ENCODE peak calls at places on chromosomes 5 and 9, in ten cellular contexts. T is IMR-90; Z is neuronal stem cell; P is CD4-positive, alpha-beta memory T cell; D is adrenal gland; K is AG04450; Q is OCI-LY7; M is breast epithelium; E is aorta; J is CD4-positive, alpha-beta T cell. G is an unnamed sample.

GRCh38 chr9:99035313-99035712 is 69.6 kb upstream of the TGFBR1 start:
- DNase-seq in D (no peak), P (no peak), E (no peak), K (no peak), M (no peak), T (no peak), Q (no peak), J (no peak), Z (no peak), G (no peak)

GRCh38 chr9:17625644-17626388 is 47.0 kb downstream of the SH3GL2 start:
- DNase-seq in T (peak), Z (no peak), P (no peak), Q (no peak), M (no peak), J (no peak), D (no peak), K (no peak), E (no peak), G (no peak)

GRCh38 chr9:126157826-126158431 is 168.7 kb upstream of the MVB12B start:
- DNase-seq in Q (no peak), P (no peak), Z (no peak), D (no peak), M (no peak), J (no peak), E (no peak), K (no peak), T (no peak), G (no peak)

GRCh38 chr5:82244854-82245635 is 33.1 kb downstream of the RPS23 start:
- DNase-seq in Q (no peak), D (no peak), J (no peak), T (no peak), E (no peak), P (no peak), Z (no peak), M (no peak), K (no peak), G (no peak)

GRCh38 chr9:10144336-10144735 is 468.5 kb downstream of the PTPRD start:
- DNase-seq in P (no peak), E (no peak), M (no peak), K (no peak), T (no peak), Z (no peak), Q (no peak), D (no peak), J (no peak), G (no peak)

GRCh38 chr9:37903581-37903830 is 421 bp downstream of the SLC25A51 start:
- DNase-seq in T (no peak), P (no peak), E (peak), Z (peak), M (no peak), J (no peak), Q (no peak), D (no peak), K (no peak), G (no peak)

GRCh38 chr5:109388407-109388806 is 21.4 kb downstream of the PJA2 start:
- DNase-seq in D (no peak), E (no peak), K (no peak), Z (no peak), M (no peak), J (no peak), T (peak), Q (no peak), P (no peak), G (no peak)

GRCh38 chr5:56343988-56344387 is 110.9 kb upstream of the ANKRD55 start:
- DNase-seq in E (no peak), J (no peak), P (no peak), T (no peak), K (no peak), Z (no peak), Q (no peak), M (no peak), D (no peak), G (no peak)

GRCh38 chr5:36665638-36666037 is 59.2 kb downstream of the SLC1A3 start:
- DNase-seq in Z (no peak), K (no peak), M (no peak), E (no peak), T (no peak), P (no peak), Q (no peak), D (no peak), J (no peak), G (no peak)

GRCh38 chr9:137365056-137365455 is 57.9 kb downstream of the EXD3 start:
- DNase-seq in T (no peak), Z (no peak), D (no peak), K (no peak), M (no peak), Q (no peak), P (no peak), J (no peak), E (no peak), G (no peak)

GRCh38 chr9:6024035-6024554 is 8.7 kb upstream of the RANBP6 start:
- DNase-seq in E (no peak), D (no peak), Q (peak), M (no peak), K (no peak), T (no peak), Z (peak), J (no peak), P (peak), G (no peak)

GRCh38 chr9:13354733-13355132 is 75.2 kb upstream of the MPDZ start:
- DNase-seq in Q (no peak), Z (no peak), J (no peak), M (no peak), E (no peak), P (no peak), K (no peak), D (no peak), T (peak), G (no peak)

GRCh38 chr9:34578241-34579096 is 11.1 kb downstream of the CNTFR start:
- DNase-seq in T (peak), K (no peak), D (no peak), P (peak), J (no peak), Z (no peak), M (no peak), E (no peak), Q (no peak), G (no peak)

GRCh38 chr5:138440226-138441073 is 1.6 kb downstream of the REEP2 start:
- DNase-seq in D (no peak), M (no peak), K (no peak), T (no peak), J (no peak), Z (no peak), P (no peak), Q (no peak), E (no peak), G (no peak)

GRCh38 chr5:37553720-37554402 is 174.7 kb downstream of the WDR70 start:
- DNase-seq in J (no peak), E (no peak), Z (no peak), D (no peak), T (peak), M (no peak), K (no peak), Q (no peak), P (no peak), G (no peak)

GRCh38 chr5:68333649-68334549 is 118.3 kb downstream of the PIK3R1 start:
- DNase-seq in T (peak), J (no peak), Z (no peak), K (peak), M (no peak), P (no peak), E (no peak), D (peak), Q (no peak), G (no peak)

GRCh38 chr5:125349432-125349831 is 603.0 kb upstream of the ZNF608 start:
- DNase-seq in D (no peak), J (no peak), M (no peak), P (no peak), T (peak), Q (no peak), E (no peak), Z (peak), K (no peak), G (no peak)

GRCh38 chr5:168334161-168335094 is 43.0 kb downstream of the WWC1 start:
- DNase-seq in D (no peak), M (no peak), Q (no peak), E (no peak), J (no peak), Z (peak), P (no peak), K (peak), T (peak), G (no peak)

GRCh38 chr9:35533398-35533797 is 43.5 kb downstream of the RUSC2 start:
- DNase-seq in P (no peak), Q (no peak), J (no peak), T (peak), D (no peak), K (no peak), M (no peak), Z (no peak), E (no peak), G (no peak)

GRCh38 chr5:4531756-4532704 is 608.1 kb upstream of the ADAMTS16 start:
- DNase-seq in Q (no peak), K (no peak), T (no peak), E (no peak), D (no peak), Z (no peak), P (no peak), M (no peak), J (no peak), G (no peak)

GRCh38 chr5:58245479-58245845 is 214.4 kb downstream of the PLK2 start:
- DNase-seq in T (no peak), Q (no peak), M (no peak), Z (no peak), P (no peak), J (no peak), K (no peak), D (no peak), E (no peak), G (no peak)

GRCh38 chr9:80382523-80382922 is 810.8 kb downstream of the TLE4 start:
- DNase-seq in Z (no peak), P (no peak), E (no peak), M (no peak), Q (no peak), K (no peak), D (no peak), T (peak), J (no peak), G (no peak)

GRCh38 chr9:89702401-89702800 is 97.6 kb downstream of the GADD45G start:
- DNase-seq in P (no peak), J (no peak), D (no peak), Z (no peak), E (no peak), T (no peak), K (no peak), Q (no peak), M (no peak), G (no peak)

GRCh38 chr9:72038890-72039410 is 21.5 kb downstream of the C9orf57 start:
- DNase-seq in Z (peak), P (peak), Q (peak), T (peak), J (peak), K (peak), D (peak), E (peak), M (peak), G (no peak)

DNA sequence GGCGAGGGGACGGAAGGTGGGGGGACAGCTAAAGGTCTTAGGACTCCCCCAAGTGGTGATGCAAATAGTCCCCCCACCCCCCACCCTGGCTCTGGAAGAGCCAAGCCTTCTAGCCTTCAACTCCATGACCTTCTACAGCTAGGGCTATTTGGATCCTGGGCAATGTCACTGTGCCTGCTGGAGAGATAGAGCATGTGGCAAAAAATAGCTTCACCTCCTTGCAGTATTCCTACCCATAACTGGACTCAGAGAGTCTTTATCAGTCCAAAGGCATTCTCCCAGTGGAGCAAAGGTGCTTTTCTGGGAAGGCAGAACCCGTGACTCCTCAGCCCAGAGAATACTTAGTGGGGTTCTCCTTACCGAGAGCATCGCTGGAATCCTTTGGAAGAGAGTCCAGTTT is 48.9 kb upstream of the PPARGC1B start:
- DNase-seq in K (no peak), T (no peak), Q (no peak), Z (no peak), M (no peak), E (no peak), D (no peak), J (no peak), P (no peak), G (no peak)
- H3K27ac ChIP-seq in K (no peak), T (no peak), Q (peak), Z (no peak), M (no peak), E (no peak), D (no peak), J (no peak), P (no peak), G (no peak)

GRCh38 chr9:127545196-127546124 is 66.6 kb upstream of the STXBP1 start:
- DNase-seq in D (peak), Z (no peak), P (no peak), T (peak), J (no peak), K (no peak), E (no peak), M (peak), Q (no peak), G (no peak)

GRCh38 chr9:127541865-127542264 is 70.2 kb upstream of the STXBP1 start:
- DNase-seq in K (no peak), D (no peak), P (no peak), E (peak), Z (no peak), Q (no peak), T (no peak), J (no peak), M (no peak), G (no peak)

GRCh38 chr9:127543221-127543620 is 68.9 kb upstream of the STXBP1 start:
- DNase-seq in K (no peak), Q (no peak), M (no peak), P (no peak), J (no peak), T (no peak), Z (no peak), E (no peak), D (no peak), G (no peak)

GRCh38 chr9:127546125-127546832 is 65.8 kb upstream of the STXBP1 start:
- DNase-seq in Q (no peak), K (no peak), D (no peak), J (no peak), M (no peak), T (no peak), P (no peak), E (no peak), Z (no peak), G (no peak)

GRCh38 chr9:127543973-127544533 is 68.0 kb upstream of the STXBP1 start:
- DNase-seq in M (no peak), T (no peak), J (no peak), Q (no peak), P (no peak), Z (no peak), K (no peak), D (no peak), E (no peak), G (no peak)
- H3K27ac ChIP-seq in M (peak), T (peak), J (no peak), Q (no peak), P (no peak), Z (no peak), K (no peak), D (peak), E (no peak), G (peak)

GRCh38 chr9:105858284-105858683 is 163.9 kb downstream of the TMEM38B start:
- DNase-seq in D (no peak), M (no peak), K (no peak), P (no peak), J (peak), Q (no peak), T (no peak), Z (no peak), E (no peak), G (no peak)
- H3K27ac ChIP-seq in D (no peak), M (no peak), K (no peak), P (no peak), J (no peak), Q (no peak), T (no peak), Z (no peak), E (no peak), G (no peak)

GRCh38 chr5:149597618-149598017 is 16.3 kb downstream of the ARHGEF37 start:
- DNase-seq in J (no peak), M (no peak), E (no peak), P (no peak), Q (no peak), D (no peak), T (no peak), Z (no peak), K (no peak), G (no peak)
- H3K27ac ChIP-seq in J (no peak), M (peak), E (no peak), P (no peak), Q (no peak), D (no peak), T (no peak), Z (no peak), K (no peak), G (peak)

DNA sequence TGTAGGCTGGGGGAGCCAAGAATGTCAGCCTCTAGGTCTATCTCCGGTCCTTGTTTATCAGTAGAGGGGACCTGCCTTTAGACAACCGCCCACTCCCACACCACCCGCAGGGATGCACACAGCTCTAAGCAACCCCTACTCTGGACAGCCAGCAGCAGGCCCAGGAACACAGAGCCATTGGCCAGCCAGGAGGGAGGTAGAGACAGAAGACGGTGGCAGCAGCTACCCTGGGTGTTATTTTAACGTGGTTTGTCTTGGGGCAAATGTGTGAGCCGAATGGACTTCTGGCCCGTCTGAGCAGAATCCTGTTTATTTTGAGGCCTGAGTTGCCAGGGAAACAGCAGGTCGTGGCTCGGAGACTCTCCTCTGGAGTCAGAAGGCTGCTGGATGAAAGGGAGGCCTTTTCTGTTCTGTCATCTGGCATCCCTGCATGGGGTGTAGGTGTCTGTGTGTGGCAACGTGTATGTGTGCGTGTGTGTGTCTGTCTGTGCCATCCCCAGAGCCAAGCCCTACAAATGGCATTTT is 382 bp upstream of the FGF1 start:
- DNase-seq in P (no peak), J (no peak), T (peak), K (no peak), E (peak), Q (no peak), Z (no peak), D (no peak), M (no peak), G (no peak)
- H3K27ac ChIP-seq in P (no peak), J (no peak), T (no peak), K (no peak), E (peak), Q (no peak), Z (no peak), D (no peak), M (peak), G (peak)

GRCh38 chr5:167982-168660 is 23.2 kb upstream of the LRRC14B start:
- DNase-seq in M (no peak), Z (no peak), E (no peak), K (peak), D (no peak), Q (no peak), J (no peak), T (peak), P (no peak), G (no peak)
- H3K27ac ChIP-seq in M (no peak), Z (no peak), E (no peak), K (peak), D (no peak), Q (no peak), J (no peak), T (peak), P (no peak), G (no peak)

GRCh38 chr5:172455511-172456061 is 1.3 kb upstream of the SH3PXD2B start:
- DNase-seq in T (peak), D (no peak), M (no peak), Q (no peak), Z (no peak), K (no peak), E (peak), P (no peak), J (no peak), G (no peak)

GRCh38 chr5:172453986-172454354 is 355 bp downstream of the SH3PXD2B start:
- DNase-seq in E (peak), K (no peak), T (no peak), Z (peak), J (no peak), D (peak), P (no peak), M (no peak), Q (no peak), G (no peak)

GRCh38 chr5:172454355-172455086 is at the start of gene SH3PXD2B:
- DNase-seq in D (peak), E (peak), P (peak), K (no peak), T (no peak), Z (peak), J (no peak), M (no peak), Q (no peak), G (no peak)

GRCh38 chr5:172456076-172456800 is 1.9 kb upstream of the SH3PXD2B start:
- DNase-seq in M (no peak), Q (no peak), P (no peak), E (no peak), K (no peak), T (no peak), D (no peak), J (no peak), Z (no peak), G (no peak)

DNA sequence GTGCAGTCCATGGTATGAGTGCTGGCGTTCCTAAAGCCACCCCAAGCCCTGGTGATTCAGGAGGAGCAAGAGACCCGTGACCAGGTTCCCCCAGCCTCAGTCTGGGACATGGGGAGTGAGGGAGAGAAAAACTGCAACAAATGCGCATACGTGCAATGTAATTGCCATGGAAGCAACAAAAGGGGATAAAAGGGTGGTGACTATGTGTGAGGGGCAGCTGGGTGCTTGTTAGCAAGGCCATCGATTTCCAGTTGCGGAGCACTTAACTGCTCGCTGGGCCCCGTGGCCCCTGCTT is 709 bp upstream of the SH3PXD2B start:
- DNase-seq in J (no peak), D (no peak), Q (no peak), P (no peak), M (no peak), K (no peak), Z (no peak), T (no peak), E (no peak), G (no peak)
- H3K27ac ChIP-seq in J (no peak), D (peak), Q (no peak), P (no peak), M (peak), K (peak), Z (no peak), T (peak), E (no peak), G (peak)

G was measured in epithelial cell of prostate.